ENCODE peak calls at places on chromosomes 12 and 14, in six cellular contexts. B, N, K, D, C and J are unnamed samples.

GRCh38 chr12:132143328-132144071 is 619 bp downstream of the DDX51 start:
- DNase-seq in B (no peak), K (no peak), N (no peak), C (no peak), D (peak; percentile 50), J (no peak)

GRCh38 chr12:14548609-14549008 is 19.1 kb downstream of the PLBD1 start:
- DNase-seq in N (no peak), K (no peak), D (no peak), B (no peak), C (no peak), J (no peak)

GRCh38 chr12:19397534-19397933 is 41.8 kb upstream of the AEBP2 start:
- DNase-seq in C (no peak), D (no peak), K (no peak), N (no peak), B (peak; percentile 88), J (no peak)

GRCh38 chr14:100533647-100534485 is 53.4 kb downstream of the BEGAIN start:
- DNase-seq in C (no peak), N (no peak), K (peak; percentile 65), B (no peak), D (peak; percentile 12), J (no peak)

GRCh38 chr14:68813318-68813838 is 20.5 kb upstream of the ZFP36L1 start:
- DNase-seq in N (no peak), B (no peak), D (no peak), C (no peak), K (no peak), J (peak; percentile 20)

GRCh38 chr12:71300772-71301675 is 138.6 kb upstream of the LGR5 start:
- DNase-seq in C (no peak), K (no peak), N (no peak), D (no peak), B (no peak), J (no peak)

GRCh38 chr14:101363880-101364391 is 197.4 kb upstream of the DIO3 start:
- DNase-seq in N (no peak), C (no peak), K (no peak), D (no peak), B (no peak), J (no peak)

GRCh38 chr12:10214131-10214876 is 1.6 kb downstream of the GABARAPL1 start:
- DNase-seq in N (peak; percentile 76), C (no peak), D (no peak), K (no peak), B (peak; percentile 32), J (no peak)

GRCh38 chr14:65296402-65296801 is 116.1 kb upstream of the FUT8 start:
- DNase-seq in D (no peak), K (no peak), B (no peak), N (no peak), C (no peak), J (no peak)

GRCh38 chr12:103854372-103854973 is 13.4 kb upstream of the NT5DC3 start:
- DNase-seq in C (no peak), K (no peak), B (no peak), N (no peak), D (no peak), J (no peak)

GRCh38 chr12:69816082-69816481 is 8.9 kb upstream of the MYRFL start:
- DNase-seq in K (no peak), C (no peak), B (no peak), D (no peak), N (no peak), J (peak; percentile 15)

GRCh38 chr12:109461846-109462766 is 15.0 kb downstream of the KCTD10 start:
- DNase-seq in D (peak; percentile 44), K (peak; percentile 89), N (peak; percentile 95), B (peak; percentile 85), C (no peak), J (no peak)

GRCh38 chr12:52494518-52494917 is 1.5 kb upstream of the KRT6A start:
- DNase-seq in N (no peak), D (no peak), K (peak; percentile 67), C (no peak), B (peak; percentile 93), J (no peak)

GRCh38 chr12:103901518-103902173 is 28.6 kb upstream of the HSP90B1 start:
- DNase-seq in N (no peak), B (no peak), D (no peak), K (no peak), C (no peak), J (no peak)

GRCh38 chr12:58148405-58148804 is 207.0 kb downstream of the ATP23 start:
- DNase-seq in D (no peak), K (no peak), B (peak; percentile 84), N (peak; percentile 47), C (no peak), J (no peak)

GRCh38 chr14:89794096-89794495 is 160.4 kb downstream of the EFCAB11 start:
- DNase-seq in B (no peak), K (no peak), N (no peak), C (no peak), D (no peak), J (no peak)

GRCh38 chr12:12249216-12250050 is 17.4 kb downstream of the LRP6 start:
- DNase-seq in B (no peak), C (no peak), D (no peak), N (no peak), K (no peak), J (no peak)

DNA sequence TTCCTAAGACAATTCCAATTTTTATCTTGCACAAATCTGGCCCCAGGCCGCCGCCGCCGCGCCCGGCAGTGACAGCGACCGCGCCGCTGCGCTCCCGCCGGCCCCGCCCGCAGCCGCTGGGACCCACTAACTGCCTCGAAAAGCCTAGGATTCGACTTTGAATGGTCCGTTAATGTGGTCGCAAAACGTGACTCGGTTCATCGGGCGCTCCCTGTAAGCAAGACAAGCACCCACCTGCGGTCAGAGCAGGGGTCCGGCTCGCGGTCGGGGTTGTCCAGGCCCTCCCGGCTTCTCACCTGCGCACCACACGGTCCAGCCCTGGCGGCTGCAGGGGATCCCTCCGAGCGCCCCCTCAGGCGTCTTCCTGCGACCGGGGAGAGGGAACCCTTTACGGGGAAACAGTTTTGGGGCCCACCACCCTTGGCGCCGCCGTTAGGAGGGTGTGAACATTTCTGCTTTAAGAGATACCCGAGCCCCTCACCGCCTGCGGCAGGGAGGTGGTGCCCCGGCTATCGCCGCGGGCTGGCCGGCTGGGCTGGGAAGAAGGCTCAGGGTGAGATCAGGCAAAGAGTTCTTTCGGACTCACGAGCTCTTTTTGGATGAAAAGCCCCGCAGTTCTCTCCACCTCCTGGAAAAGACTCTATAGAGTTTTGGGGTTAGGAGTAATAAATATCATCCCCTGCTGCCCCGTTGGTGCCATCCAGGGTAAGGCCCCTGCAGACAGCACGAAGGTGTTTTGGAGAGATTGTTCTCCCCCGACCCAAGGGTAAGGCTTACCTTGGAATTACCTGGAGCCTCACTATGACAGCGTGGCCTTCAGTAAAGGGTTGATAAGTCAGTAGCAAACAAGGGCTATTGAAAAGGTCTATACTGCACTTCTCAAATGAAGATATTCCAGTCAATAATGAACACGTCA is 13.6 kb upstream of the FOXJ2 start:
- DNase-seq in D (peak; percentile 74), B (no peak), C (no peak), K (no peak), N (peak; percentile 26), J (no peak)
- TF ChIP-seq CTCF in D (no peak), B (no peak), C (no peak), K (no peak), N (no peak), J (no peak)

GRCh38 chr14:25026476-25027137 is 23.3 kb downstream of the STXBP6 start:
- DNase-seq in D (no peak), C (no peak), K (no peak), N (no peak), B (no peak), J (no peak)

GRCh38 chr14:25034803-25035681 is 14.9 kb downstream of the STXBP6 start:
- DNase-seq in N (no peak), B (no peak), C (no peak), K (no peak), D (no peak), J (no peak)

GRCh38 chr14:25037032-25037431 is 12.9 kb downstream of the STXBP6 start:
- DNase-seq in N (no peak), C (no peak), D (no peak), K (no peak), B (no peak), J (no peak)

GRCh38 chr14:25033358-25033757 is 16.6 kb downstream of the STXBP6 start:
- DNase-seq in N (no peak), K (no peak), D (no peak), C (no peak), B (no peak), J (no peak)

DNA sequence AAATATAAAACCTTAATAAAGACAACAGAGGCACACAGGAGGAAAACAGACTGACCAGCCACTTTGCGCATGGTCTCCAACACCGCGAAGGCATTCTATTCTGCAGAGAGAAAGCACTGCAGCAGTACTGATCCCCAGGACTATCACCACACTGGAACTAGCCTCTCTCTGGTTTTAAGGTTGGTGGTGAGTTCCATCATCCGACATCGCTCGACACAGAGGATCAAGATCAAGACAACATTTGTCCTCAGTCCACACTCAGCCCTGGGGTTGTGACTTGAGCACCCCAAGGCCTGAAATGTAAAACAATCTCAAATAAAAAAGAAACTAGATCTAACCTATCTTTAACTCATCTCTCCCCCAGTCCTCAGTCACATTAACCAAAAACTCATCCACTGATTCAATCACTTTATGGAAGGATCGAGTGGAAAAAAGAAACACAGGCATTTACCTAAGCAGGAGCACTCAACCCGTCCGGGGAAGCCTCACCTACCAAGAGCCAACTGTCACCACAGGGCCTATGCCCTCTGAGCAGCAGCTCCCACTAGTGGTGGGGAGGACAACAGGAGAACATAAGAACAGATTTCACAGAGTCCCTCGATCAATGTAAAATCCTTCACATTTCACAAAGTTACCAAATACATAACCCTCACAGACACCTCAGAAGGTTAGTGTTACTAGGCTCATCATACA is 17.7 kb downstream of the STXBP6 start:
- DNase-seq in D (no peak), K (no peak), C (no peak), N (no peak), B (no peak), J (no peak)
- TF ChIP-seq CTCF in D (no peak), K (peak; percentile 33), C (no peak), N (peak; percentile 13), B (no peak), J (no peak)

DNA sequence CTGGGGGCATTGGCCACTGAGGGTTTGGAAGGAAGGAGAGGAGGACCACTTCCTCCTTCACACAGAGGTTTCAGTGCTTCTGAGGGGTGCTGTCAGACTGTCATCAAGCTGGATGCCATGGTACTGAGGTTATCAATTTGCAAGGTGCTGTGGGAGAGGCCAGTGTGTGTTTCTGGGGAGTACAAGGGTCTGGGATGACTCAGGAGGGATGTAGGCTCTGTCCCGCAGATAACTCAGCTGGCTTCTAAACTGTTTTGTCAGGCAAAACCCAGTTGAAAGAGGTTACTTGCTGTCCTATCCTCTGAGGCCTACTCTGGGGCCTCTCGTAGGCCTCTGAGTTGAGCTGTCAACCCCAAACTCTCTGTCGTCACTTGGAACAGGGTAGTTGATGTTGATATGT is 22.8 kb downstream of the ADCK1 start:
- DNase-seq in K (no peak), B (no peak), N (no peak), D (no peak), C (no peak), J (no peak)
- TF ChIP-seq CTCF in K (no peak), B (no peak), N (no peak), D (no peak), C (no peak), J (no peak)

GRCh38 chr12:112468041-112468440 is 49.3 kb downstream of the PTPN11 start:
- DNase-seq in C (no peak), B (no peak), D (no peak), N (no peak), K (no peak), J (no peak)

DNA sequence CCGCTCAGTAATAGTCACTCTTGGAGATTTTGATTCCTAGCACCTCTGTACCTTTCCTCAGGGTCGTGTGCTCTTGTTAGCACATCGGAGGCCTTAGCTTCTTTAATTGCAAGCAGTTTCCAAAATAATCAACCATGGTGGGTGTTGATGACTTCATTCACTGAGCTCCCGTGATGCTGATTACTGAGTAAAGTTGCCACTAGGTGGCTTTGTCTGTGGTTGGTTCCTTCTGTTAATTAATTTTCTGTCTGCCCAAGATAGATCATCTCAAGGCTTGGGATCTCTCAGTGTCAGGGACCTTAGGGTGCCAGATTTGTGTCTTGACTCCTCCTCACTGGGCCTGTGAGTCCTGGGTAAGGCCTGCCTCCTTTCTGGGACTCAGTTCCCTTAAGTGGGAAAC is 54.3 kb downstream of the PTPN11 start:
- DNase-seq in B (no peak), C (no peak), N (no peak), D (no peak), K (no peak), J (no peak)
- TF ChIP-seq CTCF in B (peak; percentile 1), C (no peak), N (peak; percentile 22), D (no peak), K (no peak), J (no peak)